ENCODE peak calls at places on chromosomes 11 and 22, in six cellular contexts. G is endothelial cell of umbilical vein, J is A549, U is K562, H is H1, K is HepG2. A is an unnamed sample.

GRCh38 chr11:35420371-35420770 is 1.0 kb upstream of the SLC1A2 start:
- DNase-seq in G (no peak), J (no peak), U (no peak), H (peak; percentile 52), K (no peak), A (peak; percentile 21)

GRCh38 chr11:91981995-91982394 is 242.6 kb upstream of the FAT3 start:
- DNase-seq in G (no peak), J (peak; percentile 80), U (no peak), H (no peak), K (no peak), A (no peak)

GRCh38 chr11:102724904-102725515 is at the start of gene MMP8:
- DNase-seq in G (no peak), J (no peak), U (no peak), H (no peak), K (no peak), A (no peak)

GRCh38 chr22:50526849-50527801 is 1.7 kb upstream of the SCO2 start:
- DNase-seq in G (no peak), J (peak; percentile 84), U (peak; percentile 77), H (peak; percentile 76), K (peak; percentile 70), A (peak; percentile 71)

GRCh38 chr11:125078516-125079140 is 15.5 kb downstream of the SLC37A2 start:
- DNase-seq in G (no peak), J (no peak), U (no peak), H (no peak), K (no peak), A (no peak)

GRCh38 chr22:31940506-31940905 is 3.8 kb upstream of the YWHAH start:
- DNase-seq in G (no peak), J (no peak), U (no peak), H (no peak), K (no peak), A (no peak)

GRCh38 chr11:112786196-112786595 is 175.0 kb upstream of the NCAM1 start:
- DNase-seq in G (no peak), J (no peak), U (no peak), H (no peak), K (no peak), A (no peak)

GRCh38 chr11:26719289-26719688 is 2.6 kb downstream of the SLC5A12 start:
- DNase-seq in G (no peak), J (no peak), U (no peak), H (no peak), K (no peak), A (no peak)

GRCh38 chr22:48843640-48844039 is 984.0 kb downstream of the BRD1 start:
- DNase-seq in G (no peak), J (no peak), U (no peak), H (peak; percentile 40), K (no peak), A (no peak)

GRCh38 chr22:27028093-27028492 is 370.7 kb downstream of the MIAT start:
- DNase-seq in G (no peak), J (no peak), U (no peak), H (no peak), K (no peak), A (no peak)

GRCh38 chr22:18997925-18998315 is 61.8 kb upstream of the PRODH start:
- DNase-seq in G (no peak), J (no peak), U (no peak), H (peak; percentile 41), K (no peak), A (no peak)

GRCh38 chr22:29463487-29464088 is 16.4 kb upstream of the NEFH start:
- DNase-seq in G (no peak), J (no peak), U (no peak), H (no peak), K (no peak), A (no peak)

GRCh38 chr11:57072640-57073039 is 83.9 kb downstream of the OR5AK2 start:
- DNase-seq in G (peak; percentile 92), J (peak; percentile 93), U (no peak), H (no peak), K (no peak), A (no peak)

GRCh38 chr11:46673713-46674462 is 26.5 kb downstream of the ARHGAP1 start:
- DNase-seq in G (no peak), J (no peak), U (no peak), H (no peak), K (no peak), A (no peak)

GRCh38 chr11:46675949-46676348 is 24.5 kb downstream of the ARHGAP1 start:
- DNase-seq in G (no peak), J (no peak), U (no peak), H (no peak), K (no peak), A (no peak)

GRCh38 chr11:46674463-46675287 is 25.7 kb downstream of the ARHGAP1 start:
- DNase-seq in G (no peak), J (no peak), U (peak; percentile 51), H (peak; percentile 78), K (peak; percentile 53), A (peak; percentile 82)

GRCh38 chr11:46676436-46677158 is 23.8 kb downstream of the ARHGAP1 start:
- DNase-seq in G (no peak), J (no peak), U (no peak), H (no peak), K (no peak), A (no peak)

DNA sequence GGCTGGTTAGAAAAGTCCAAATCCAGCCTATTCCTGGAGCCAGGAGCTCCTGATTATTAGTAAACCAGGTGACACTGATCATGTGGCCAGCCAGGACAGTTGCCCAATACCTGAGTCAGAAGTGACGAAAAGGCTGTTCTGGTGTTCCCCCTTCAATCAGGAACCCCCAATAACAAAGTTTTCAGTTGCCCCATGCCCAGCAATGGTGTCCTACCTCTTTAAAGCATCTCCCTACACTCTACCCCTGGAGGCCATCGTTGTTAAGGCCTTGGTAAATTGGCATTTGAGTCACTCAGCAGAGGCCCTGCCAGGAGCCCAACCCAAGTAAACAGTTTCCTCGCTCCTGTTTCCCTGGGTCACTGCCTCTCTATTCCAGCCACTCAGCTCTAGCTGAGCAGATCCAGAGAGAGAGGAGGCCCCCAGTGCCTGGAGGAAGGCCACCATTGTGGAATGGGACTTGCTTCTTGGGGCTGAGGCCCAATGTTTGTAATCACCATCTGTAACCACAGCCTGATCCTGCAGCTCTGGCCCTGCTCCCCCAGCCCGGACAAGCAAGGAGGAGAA is 25.0 kb downstream of the ARHGAP1 start:
- DNase-seq in G (no peak), J (peak; percentile 52), U (no peak), H (no peak), K (peak; percentile 55), A (no peak)
- TF ChIP-seq CTCF in G (no peak), J (no peak), U (no peak), H (no peak), K (no peak), A (no peak)

GRCh38 chr11:94879006-94879405 is 94.3 kb downstream of the CWC15 start:
- DNase-seq in G (no peak), J (no peak), U (no peak), H (no peak), K (no peak), A (no peak)

GRCh38 chr11:94873910-94874575 is 99.3 kb downstream of the CWC15 start:
- DNase-seq in G (no peak), J (no peak), U (no peak), H (no peak), K (no peak), A (no peak)

GRCh38 chr11:94876222-94876621 is 97.1 kb downstream of the CWC15 start:
- DNase-seq in G (no peak), J (no peak), U (no peak), H (no peak), K (no peak), A (no peak)

GRCh38 chr11:94877446-94878200 is 95.7 kb downstream of the CWC15 start:
- DNase-seq in G (no peak), J (no peak), U (no peak), H (no peak), K (no peak), A (no peak)

DNA sequence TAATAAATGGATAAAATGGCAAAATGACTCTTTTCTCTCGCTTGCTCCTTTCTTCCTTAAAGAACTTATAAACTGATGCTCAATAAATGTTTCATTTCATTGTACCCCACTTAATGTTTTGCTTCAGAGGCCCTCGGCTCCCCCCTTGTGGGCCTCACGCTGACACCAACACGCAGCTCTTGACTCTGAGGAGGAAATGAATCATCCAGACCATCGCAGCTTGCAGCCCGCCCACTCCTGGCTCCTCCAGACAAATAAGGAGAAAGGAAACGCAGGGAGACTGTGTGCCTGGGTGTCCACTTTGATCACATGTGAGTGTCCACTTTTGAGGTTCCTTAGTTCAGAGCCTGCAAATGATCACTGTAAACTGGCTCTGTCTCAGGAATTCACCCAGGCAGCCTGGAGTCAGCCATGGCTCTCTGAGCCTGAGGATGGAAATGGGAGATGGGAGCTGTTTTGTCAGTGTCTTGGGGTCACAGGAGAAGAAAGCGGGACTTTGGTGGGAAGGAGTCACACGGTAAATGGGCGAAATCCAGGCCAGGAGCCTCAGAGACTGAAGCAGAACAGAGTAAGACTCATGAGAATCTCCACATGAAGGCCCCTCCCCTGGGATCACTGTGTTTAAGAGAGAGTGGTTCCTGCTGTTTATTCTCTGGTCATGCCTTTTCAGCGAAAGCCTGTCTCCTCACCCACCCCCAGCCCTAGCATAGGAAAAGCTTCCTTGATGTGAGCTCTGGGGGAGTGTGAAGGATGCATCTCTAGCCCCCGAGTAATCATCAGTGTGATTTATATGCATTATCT is 96.5 kb downstream of the CWC15 start:
- DNase-seq in G (peak; percentile 94), J (peak; percentile 72), U (peak; percentile 71), H (no peak), K (peak; percentile 9), A (no peak)
- TF ChIP-seq JUN in G (peak; percentile 74), J (no peak), U (no peak), H (no peak), K (no peak), A (no peak)

GRCh38 chr11:72326151-72326842 is 82.3 kb upstream of the PHOX2A start:
- DNase-seq in G (no peak), J (peak; percentile 21), U (peak; percentile 58), H (no peak), K (no peak), A (no peak)

GRCh38 chr11:72333657-72334056 is 89.7 kb upstream of the PHOX2A start:
- DNase-seq in G (no peak), J (peak; percentile 6), U (peak; percentile 47), H (peak; percentile 66), K (no peak), A (peak; percentile 69)

GRCh38 chr11:72331761-72332160 is 87.8 kb upstream of the PHOX2A start:
- DNase-seq in G (no peak), J (no peak), U (no peak), H (no peak), K (no peak), A (no peak)

GRCh38 chr11:72330131-72330727 is 86.3 kb upstream of the PHOX2A start:
- DNase-seq in G (peak; percentile 23), J (no peak), U (no peak), H (no peak), K (no peak), A (no peak)

GRCh38 chr11:72328366-72329224 is 84.6 kb upstream of the PHOX2A start:
- DNase-seq in G (peak; percentile 64), J (peak; percentile 5), U (no peak), H (no peak), K (no peak), A (no peak)
- TF ChIP-seq CTCF in G (no peak), J (no peak), U (peak; percentile 27), H (no peak), K (peak; percentile 26), A (no peak)

DNA sequence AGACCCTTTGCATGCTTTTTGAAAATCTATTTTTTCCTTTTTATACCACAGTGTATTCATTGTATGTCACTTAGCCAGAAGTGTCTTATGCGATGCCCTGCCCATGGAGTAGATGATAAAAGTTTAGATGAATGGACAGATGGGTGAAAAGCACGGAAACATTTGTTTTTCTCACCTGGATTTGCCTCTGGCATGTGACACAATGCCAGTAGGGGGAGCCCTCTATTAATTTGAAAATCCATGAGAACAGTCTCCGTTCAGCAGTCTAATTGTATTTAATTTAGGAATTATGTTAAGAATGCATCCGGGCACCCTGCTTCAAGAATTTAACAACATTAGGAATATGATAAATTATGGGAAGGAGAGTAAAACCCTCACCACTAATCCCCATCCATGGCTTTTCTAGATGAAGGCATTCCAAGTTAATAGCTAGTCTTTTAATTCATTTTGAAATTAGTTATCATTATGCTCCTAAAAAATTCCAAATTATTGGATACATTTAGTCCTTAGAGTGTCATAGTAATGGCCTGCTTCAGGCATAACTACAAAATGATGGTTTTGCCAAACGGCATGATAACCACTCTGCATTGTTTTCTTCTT is 55.3 kb upstream of the ALKBH3 start:
- DNase-seq in G (peak; percentile 45), J (peak; percentile 31), U (peak; percentile 14), H (no peak), K (peak; percentile 8), A (no peak)
- TF ChIP-seq JUN in G (no peak), J (no peak), U (no peak), H (no peak), K (no peak), A (no peak)

A was measured in WTC11.